ENCODE peak calls at places on chromosomes 1 and 21, in seven cellular contexts. J, D, V, Q, G, S and I are unnamed samples.

GRCh38 chr1:78226784-78227183 is 181.0 kb downstream of the GIPC2 start:
- DNase-seq in J (no peak), D (no peak), V (no peak), Q (no peak), G (no peak), S (no peak), I (no peak)

GRCh38 chr21:42002421-42002958 is 7.7 kb downstream of the ZBTB21 start:
- DNase-seq in J (no peak), D (no peak), V (peak), Q (peak), G (no peak), S (peak), I (peak)

GRCh38 chr1:211753649-211754251 is 76.8 kb downstream of the LPGAT1 start:
- DNase-seq in J (no peak), D (no peak), V (no peak), Q (no peak), G (no peak), S (no peak), I (no peak)

GRCh38 chr1:153357076-153357852 is 390 bp upstream of the S100A9 start:
- DNase-seq in J (peak), D (no peak), V (no peak), Q (no peak), G (no peak), S (no peak), I (peak)

GRCh38 chr1:2778220-2778592 is 23.3 kb downstream of the TTC34 start:
- DNase-seq in J (no peak), D (no peak), V (no peak), Q (no peak), G (peak), S (no peak), I (no peak)

GRCh38 chr1:34408011-34408410 is 231.3 kb downstream of the C1orf94 start:
- DNase-seq in J (no peak), D (no peak), V (no peak), Q (no peak), G (no peak), S (no peak), I (no peak)

GRCh38 chr1:11151134-11151533 is 38.0 kb upstream of the ANGPTL7 start:
- DNase-seq in J (no peak), D (no peak), V (no peak), Q (no peak), G (no peak), S (no peak), I (no peak)

GRCh38 chr1:16174886-16175598 is 19.2 kb upstream of the EPHA2 start:
- DNase-seq in J (no peak), D (no peak), V (no peak), Q (no peak), G (no peak), S (no peak), I (no peak)

GRCh38 chr1:217881131-217881543 is 250.0 kb downstream of the SPATA17 start:
- DNase-seq in J (no peak), D (no peak), V (peak), Q (peak), G (no peak), S (no peak), I (no peak)

GRCh38 chr1:178275553-178275952 is 181.6 kb downstream of the RASAL2 start:
- DNase-seq in J (no peak), D (no peak), V (no peak), Q (peak), G (no peak), S (no peak), I (no peak)

GRCh38 chr1:51627672-51628071 is 10.8 kb downstream of the OSBPL9 start:
- DNase-seq in J (no peak), D (peak), V (peak), Q (peak), G (no peak), S (no peak), I (peak)

GRCh38 chr21:45033791-45034555 is 40.4 kb upstream of the ADARB1 start:
- DNase-seq in J (no peak), D (no peak), V (no peak), Q (no peak), G (peak), S (no peak), I (no peak)

GRCh38 chr1:99648107-99648506 is 2.2 kb downstream of the PALMD start:
- DNase-seq in J (peak), D (no peak), V (no peak), Q (peak), G (no peak), S (no peak), I (no peak)

GRCh38 chr1:148263128-148263905 is 111.2 kb upstream of the NBPF11 start:
- DNase-seq in J (peak), D (peak), V (peak), Q (peak), G (peak), S (peak), I (peak)

GRCh38 chr1:178651742-178652141 is 73.3 kb upstream of the RALGPS2 start:
- DNase-seq in J (no peak), D (no peak), V (no peak), Q (peak), G (no peak), S (no peak), I (no peak)

GRCh38 chr1:154759196-154759595 is 110.9 kb downstream of the KCNN3 start:
- DNase-seq in J (no peak), D (no peak), V (no peak), Q (no peak), G (no peak), S (peak), I (no peak)

GRCh38 chr1:116433283-116434257 is 60.5 kb downstream of the ATP1A1 start:
- DNase-seq in J (no peak), D (no peak), V (peak), Q (peak), G (peak), S (no peak), I (no peak)

GRCh38 chr1:16215882-16216753 is 3.7 kb upstream of the ARHGEF19 start:
- DNase-seq in J (peak), D (peak), V (peak), Q (peak), G (peak), S (peak), I (peak)

GRCh38 chr1:59367269-59368006 is 70.5 kb downstream of the FGGY start:
- DNase-seq in J (no peak), D (no peak), V (peak), Q (peak), G (peak), S (no peak), I (no peak)

GRCh38 chr1:209627349-209628196 is 24.7 kb downstream of the LAMB3 start:
- DNase-seq in J (peak), D (peak), V (peak), Q (peak), G (peak), S (peak), I (no peak)

GRCh38 chr1:173476197-173476663 is 905 bp upstream of the PRDX6 start:
- DNase-seq in J (no peak), D (peak), V (no peak), Q (no peak), G (no peak), S (no peak), I (no peak)

GRCh38 chr1:210257698-210258395 is 25.3 kb downstream of the SERTAD4 start:
- DNase-seq in J (no peak), D (no peak), V (no peak), Q (no peak), G (no peak), S (no peak), I (no peak)

GRCh38 chr1:244353572-244354091 is 98.1 kb downstream of the ADSS2 start:
- DNase-seq in J (peak), D (no peak), V (peak), Q (peak), G (no peak), S (no peak), I (peak)

GRCh38 chr1:44408181-44409018 is 3.3 kb downstream of the RNF220 start:
- DNase-seq in J (no peak), D (no peak), V (no peak), Q (peak), G (peak), S (no peak), I (no peak)

GRCh38 chr1:19664453-19665043 is at the start of gene HTR6:
- DNase-seq in J (no peak), D (no peak), V (no peak), Q (no peak), G (no peak), S (no peak), I (no peak)

GRCh38 chr21:17114019-17114418 is 398.8 kb upstream of the CXADR start:
- DNase-seq in J (no peak), D (no peak), V (no peak), Q (no peak), G (no peak), S (no peak), I (no peak)

GRCh38 chr1:21938791-21939538 is 1.9 kb upstream of the HSPG2 start:
- DNase-seq in J (no peak), D (no peak), V (peak), Q (peak), G (no peak), S (no peak), I (no peak)

GRCh38 chr1:21937372-21938121 is 437 bp upstream of the HSPG2 start:
- DNase-seq in J (peak), D (peak), V (peak), Q (peak), G (peak), S (peak), I (peak)

GRCh38 chr1:21941370-21941769 is 4.3 kb upstream of the HSPG2 start:
- DNase-seq in J (no peak), D (no peak), V (no peak), Q (no peak), G (no peak), S (no peak), I (no peak)

GRCh38 chr1:21940492-21940891 is 3.4 kb upstream of the HSPG2 start:
- DNase-seq in J (no peak), D (no peak), V (no peak), Q (no peak), G (no peak), S (no peak), I (no peak)

DNA sequence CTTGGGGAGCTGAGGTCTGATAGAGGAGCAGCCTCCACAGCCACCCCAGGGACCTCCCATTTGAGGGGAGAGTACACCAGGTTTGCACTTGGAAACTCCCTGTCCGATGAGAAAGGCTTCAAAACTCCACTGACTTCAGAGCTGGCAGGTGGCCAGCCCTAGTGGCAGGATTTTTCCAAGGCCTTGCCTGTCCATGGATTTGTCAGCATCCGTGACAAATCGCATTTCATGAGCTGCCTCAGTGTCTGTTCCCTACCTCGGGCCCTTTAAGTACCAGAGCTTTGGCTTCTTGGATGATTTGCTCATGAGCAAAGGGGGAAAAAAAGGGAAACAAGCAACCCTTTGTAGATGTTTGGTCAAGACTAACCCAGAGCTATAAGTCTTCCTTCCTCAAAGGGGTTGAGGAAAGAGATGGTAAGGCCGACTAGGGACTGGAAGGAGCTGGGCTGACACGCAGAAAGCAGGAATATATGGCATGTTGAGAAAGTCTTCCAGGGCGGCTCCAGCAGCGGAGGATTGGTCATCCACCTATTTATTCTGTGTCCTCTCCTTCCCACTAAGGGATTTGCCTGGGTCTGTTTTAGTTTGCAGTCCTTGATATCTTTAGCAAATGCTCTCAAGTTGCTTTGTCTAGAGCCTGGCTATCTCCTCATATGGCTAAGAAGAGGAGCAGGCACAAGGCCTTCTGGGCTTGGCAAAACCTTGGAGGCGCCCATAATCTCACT is 2.7 kb upstream of the HSPG2 start:
- DNase-seq in J (peak), D (no peak), V (peak), Q (peak), G (peak), S (no peak), I (peak)
- TF ChIP-seq CTCF in J (peak), D (no peak), V (peak), Q (peak), G (peak), S (no peak), I (no peak)

GRCh38 chr1:1429671-1430073 is 5.8 kb upstream of the VWA1 start:
- DNase-seq in J (no peak), D (no peak), V (no peak), Q (peak), G (no peak), S (no peak), I (no peak)

GRCh38 chr1:1428174-1428573 is 7.1 kb upstream of the ANKRD65 start:
- DNase-seq in J (no peak), D (no peak), V (no peak), Q (no peak), G (no peak), S (no peak), I (no peak)

GRCh38 chr1:1431845-1432565 is 3.5 kb upstream of the VWA1 start:
- DNase-seq in J (peak), D (no peak), V (no peak), Q (no peak), G (no peak), S (no peak), I (no peak)

GRCh38 chr1:1431006-1431844 is 4.3 kb upstream of the VWA1 start:
- DNase-seq in J (peak), D (no peak), V (no peak), Q (no peak), G (no peak), S (no peak), I (no peak)

GRCh38 chr1:1430114-1430982 is 5.1 kb upstream of the VWA1 start:
- DNase-seq in J (peak), D (no peak), V (peak), Q (peak), G (peak), S (no peak), I (no peak)
- H3K27ac ChIP-seq in J (peak), D (no peak), V (no peak), Q (peak), G (peak), S (no peak), I (peak)

GRCh38 chr1:204359131-204359473 is 627 bp downstream of the PLEKHA6 start:
- DNase-seq in J (no peak), D (no peak), V (no peak), Q (no peak), G (no peak), S (no peak), I (no peak)

GRCh38 chr1:204360314-204360713 is 585 bp upstream of the PLEKHA6 start:
- DNase-seq in J (no peak), D (no peak), V (no peak), Q (no peak), G (no peak), S (no peak), I (no peak)

GRCh38 chr1:204358145-204358544 is 1.6 kb downstream of the PLEKHA6 start:
- DNase-seq in J (no peak), D (no peak), V (no peak), Q (no peak), G (peak), S (no peak), I (no peak)

GRCh38 chr1:204358605-204359004 is 1.1 kb downstream of the PLEKHA6 start:
- DNase-seq in J (no peak), D (no peak), V (no peak), Q (no peak), G (peak), S (no peak), I (no peak)

DNA sequence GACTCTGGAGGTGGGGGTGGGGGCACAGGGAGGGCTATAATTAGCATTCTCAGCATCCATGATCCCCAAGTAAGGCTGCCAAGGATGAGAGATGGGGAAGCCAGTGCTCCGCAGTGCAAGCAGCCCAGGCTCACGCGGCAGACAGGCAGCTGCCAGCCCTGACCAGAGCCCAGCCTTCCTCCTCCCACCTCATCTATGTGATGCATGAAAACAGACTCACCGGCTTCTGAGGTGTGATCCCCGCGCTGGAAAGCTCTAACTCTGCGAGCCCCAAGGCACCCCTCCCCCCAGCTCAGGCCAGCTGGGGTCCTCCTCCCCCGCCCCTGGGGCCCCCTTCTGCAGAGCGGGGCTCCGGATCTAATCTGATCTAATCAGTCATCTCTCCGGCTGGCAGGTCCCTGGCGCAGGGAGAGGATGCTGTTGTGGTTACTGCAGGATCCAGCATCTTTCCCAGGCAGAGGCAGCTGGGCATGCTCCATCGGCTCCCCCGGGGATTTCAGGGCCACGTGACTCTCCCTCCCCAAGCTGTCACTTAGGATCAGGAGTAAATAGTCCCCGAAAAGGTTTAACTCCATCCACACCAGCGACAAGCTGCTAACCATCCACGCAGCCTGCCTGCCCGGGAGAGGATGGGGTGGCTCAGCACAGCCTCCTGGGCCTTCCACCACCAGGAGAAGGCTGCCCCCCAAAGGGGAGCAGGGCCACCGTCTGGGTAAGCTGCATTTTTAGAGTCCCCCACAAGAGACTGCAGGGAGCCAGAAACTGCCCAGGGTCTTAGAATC is at the start of gene PLEKHA6:
- DNase-seq in J (no peak), D (no peak), V (peak), Q (peak), G (no peak), S (no peak), I (no peak)
- TF ChIP-seq CTCF in J (no peak), D (peak), V (peak), Q (peak), G (peak), S (no peak), I (no peak)

GRCh38 chr1:206954616-206955342 is 8.5 kb upstream of the PIGR start:
- DNase-seq in J (no peak), D (no peak), V (no peak), Q (no peak), G (no peak), S (no peak), I (no peak)
- H3K27ac ChIP-seq in J (no peak), D (no peak), V (no peak), Q (no peak), G (no peak), S (no peak), I (no peak)

GRCh38 chr21:15431053-15431452 is 298.7 kb upstream of the USP25 start:
- DNase-seq in J (no peak), D (no peak), V (no peak), Q (no peak), G (no peak), S (no peak), I (no peak)
- TF ChIP-seq CTCF in J (no peak), D (no peak), V (no peak), Q (no peak), G (no peak), S (no peak), I (no peak)

GRCh38 chr1:110674337-110675059 is at the start of gene KCNA3:
- DNase-seq in J (peak), D (peak), V (no peak), Q (no peak), G (peak), S (peak), I (no peak)
- H3K27ac ChIP-seq in J (peak), D (peak), V (no peak), Q (peak), G (peak), S (peak), I (no peak)

GRCh38 chr1:233523047-233523446 is 90.9 kb upstream of the KCNK1 start:
- DNase-seq in J (no peak), D (no peak), V (no peak), Q (peak), G (no peak), S (no peak), I (no peak)

GRCh38 chr1:233514946-233515391 is 98.9 kb upstream of the KCNK1 start:
- DNase-seq in J (no peak), D (no peak), V (no peak), Q (no peak), G (no peak), S (no peak), I (no peak)

GRCh38 chr1:233520510-233521191 is 93.3 kb upstream of the KCNK1 start:
- DNase-seq in J (no peak), D (no peak), V (peak), Q (peak), G (no peak), S (no peak), I (peak)

GRCh38 chr1:233516732-233517131 is 97.2 kb upstream of the KCNK1 start:
- DNase-seq in J (no peak), D (no peak), V (no peak), Q (no peak), G (no peak), S (no peak), I (no peak)

GRCh38 chr1:233518344-233518743 is 95.6 kb upstream of the KCNK1 start:
- DNase-seq in J (no peak), D (peak), V (no peak), Q (peak), G (no peak), S (no peak), I (peak)
- TF ChIP-seq CTCF in J (peak), D (peak), V (peak), Q (no peak), G (peak), S (no peak), I (peak)